ENCODE peak calls at places on chromosomes 13 and 19, in six cellular contexts. K is mammary epithelial cell, C is heart right ventricle, D is sigmoid colon, E is tibial nerve, L is spleen. O is an unnamed sample. For H3K9me3, the result is how much of the 10 kb centered on the place peaks cover.

GRCh38 chr19:44574201-44574950 is 39.0 kb upstream of the IGSF23 start:
- DNase-seq in K (no peak), C (no peak), D (no peak), E (no peak), L (no peak), O (no peak)

GRCh38 chr13:68050746-68051145 is 820.6 kb upstream of the PCDH9 start:
- DNase-seq in K (no peak), C (no peak), D (no peak), E (no peak), L (no peak), O (no peak)

GRCh38 chr19:9913237-9914000 is 22.9 kb downstream of the OLFM2 start:
- DNase-seq in K (no peak), C (no peak), D (no peak), E (no peak), L (peak), O (peak)

GRCh38 chr13:28485551-28485950 is 9.4 kb downstream of the FLT1 start:
- DNase-seq in K (no peak), C (no peak), D (no peak), E (no peak), L (no peak), O (no peak)

GRCh38 chr19:12806242-12807131 is at the start of gene RNASEH2A:
- DNase-seq in K (peak), C (peak), D (peak), E (peak), L (peak), O (peak)

GRCh38 chr13:109783447-109783814 is 3.0 kb downstream of the IRS2 start:
- DNase-seq in K (no peak), C (no peak), D (no peak), E (no peak), L (no peak), O (no peak)

GRCh38 chr19:46955114-46955812 is 64.4 kb upstream of the NPAS1 start:
- DNase-seq in K (no peak), C (no peak), D (no peak), E (no peak), L (no peak), O (no peak)

GRCh38 chr13:112931028-112931934 is 37.7 kb upstream of the MCF2L start:
- DNase-seq in K (peak), C (no peak), D (peak), E (no peak), L (no peak), O (no peak)

GRCh38 chr13:20263393-20264044 is 31.4 kb upstream of the GJB6 start:
- DNase-seq in K (no peak), C (no peak), D (no peak), E (no peak), L (no peak), O (no peak)

GRCh38 chr13:51158923-51159322 is 47.8 kb upstream of the C13orf42 start:
- DNase-seq in K (no peak), C (no peak), D (no peak), E (no peak), L (no peak), O (no peak)

GRCh38 chr13:49292742-49293498 is 45.2 kb downstream of the CDADC1 start:
- DNase-seq in K (no peak), C (peak), D (peak), E (peak), L (no peak), O (no peak)

GRCh38 chr13:97112451-97113152 is 109.5 kb upstream of the MBNL2 start:
- DNase-seq in K (no peak), C (no peak), D (no peak), E (no peak), L (no peak), O (no peak)

GRCh38 chr19:38190061-38190460 is 34.0 kb downstream of the DPF1 start:
- DNase-seq in K (no peak), C (no peak), D (no peak), E (no peak), L (no peak), O (no peak)

GRCh38 chr13:83753912-83754624 is 128.2 kb downstream of the SLITRK1 start:
- DNase-seq in K (peak), C (no peak), D (no peak), E (no peak), L (no peak), O (peak)

GRCh38 chr19:46481947-46482346 is 10.6 kb upstream of the PNMA8A start:
- DNase-seq in K (no peak), C (no peak), D (peak), E (peak), L (no peak), O (peak)

GRCh38 chr19:23867895-23868294 is 46.8 kb upstream of the ZNF726 start:
- DNase-seq in K (no peak), C (no peak), D (no peak), E (no peak), L (no peak), O (no peak)

GRCh38 chr13:42808572-42808971 is 27.2 kb downstream of the FAM216B start:
- DNase-seq in K (peak), C (no peak), D (no peak), E (no peak), L (no peak), O (no peak)

GRCh38 chr19:32392142-32392541 is 13.4 kb upstream of the DPY19L3 start:
- DNase-seq in K (no peak), C (no peak), D (no peak), E (no peak), L (no peak), O (no peak)

GRCh38 chr19:38317104-38317612 is 1.4 kb upstream of the YIF1B start:
- DNase-seq in K (no peak), C (no peak), D (no peak), E (no peak), L (peak), O (no peak)

GRCh38 chr13:43285891-43286602 is 262.7 kb downstream of the DNAJC15 start:
- DNase-seq in K (no peak), C (no peak), D (no peak), E (no peak), L (no peak), O (no peak)

GRCh38 chr19:17522988-17523872 is 11.8 kb downstream of the PGLS start:
- DNase-seq in K (no peak), C (peak), D (peak), E (peak), L (peak), O (peak)

GRCh38 chr19:13044160-13044853 is 49.0 kb downstream of the NFIX start:
- DNase-seq in K (peak), C (peak), D (no peak), E (no peak), L (no peak), O (no peak)

GRCh38 chr19:41774515-41774980 is 19.2 kb downstream of the CEACAM6 start:
- DNase-seq in K (peak), C (no peak), D (no peak), E (no peak), L (no peak), O (no peak)

GRCh38 chr13:49220035-49220855 is at the start of gene MLNR:
- DNase-seq in K (peak), C (peak), D (no peak), E (no peak), L (peak), O (peak)

GRCh38 chr13:38902551-38902950 is 88.1 kb downstream of the STOML3 start:
- DNase-seq in K (peak), C (no peak), D (no peak), E (no peak), L (no peak), O (no peak)

GRCh38 chr19:1355974-1356865 is 27.5 kb upstream of the NDUFS7 start:
- DNase-seq in K (no peak), C (no peak), D (no peak), E (no peak), L (no peak), O (no peak)

GRCh38 chr13:110913322-110913721 is 1.5 kb downstream of the ANKRD10 start:
- DNase-seq in K (peak), C (no peak), D (no peak), E (no peak), L (no peak), O (no peak)

GRCh38 chr13:102897371-102898138 is 51.7 kb downstream of the ERCC5 start:
- DNase-seq in K (no peak), C (peak), D (no peak), E (no peak), L (no peak), O (no peak)

GRCh38 chr19:30091856-30092255 is 149.8 kb downstream of the URI1 start:
- DNase-seq in K (no peak), C (no peak), D (no peak), E (no peak), L (peak), O (no peak)

GRCh38 chr13:80306573-80306972 is 34.4 kb downstream of the SPRY2 start:
- DNase-seq in K (no peak), C (no peak), D (no peak), E (no peak), L (no peak), O (no peak)

GRCh38 chr19:3653865-3654513 is 27.4 kb upstream of the CACTIN start:
- DNase-seq in K (no peak), C (no peak), D (no peak), E (no peak), L (no peak), O (no peak)

GRCh38 chr13:23610187-23610576 is 40.0 kb downstream of the TNFRSF19 start:
- DNase-seq in K (no peak), C (peak), D (no peak), E (no peak), L (no peak), O (no peak)

GRCh38 chr13:23609414-23610186 is 39.4 kb downstream of the TNFRSF19 start:
- DNase-seq in K (no peak), C (no peak), D (no peak), E (peak), L (no peak), O (no peak)

GRCh38 chr13:23608138-23608537 is 37.9 kb downstream of the TNFRSF19 start:
- DNase-seq in K (no peak), C (no peak), D (no peak), E (no peak), L (no peak), O (no peak)

GRCh38 chr13:23610966-23611486 is 40.8 kb downstream of the TNFRSF19 start:
- DNase-seq in K (no peak), C (no peak), D (no peak), E (no peak), L (no peak), O (no peak)

DNA sequence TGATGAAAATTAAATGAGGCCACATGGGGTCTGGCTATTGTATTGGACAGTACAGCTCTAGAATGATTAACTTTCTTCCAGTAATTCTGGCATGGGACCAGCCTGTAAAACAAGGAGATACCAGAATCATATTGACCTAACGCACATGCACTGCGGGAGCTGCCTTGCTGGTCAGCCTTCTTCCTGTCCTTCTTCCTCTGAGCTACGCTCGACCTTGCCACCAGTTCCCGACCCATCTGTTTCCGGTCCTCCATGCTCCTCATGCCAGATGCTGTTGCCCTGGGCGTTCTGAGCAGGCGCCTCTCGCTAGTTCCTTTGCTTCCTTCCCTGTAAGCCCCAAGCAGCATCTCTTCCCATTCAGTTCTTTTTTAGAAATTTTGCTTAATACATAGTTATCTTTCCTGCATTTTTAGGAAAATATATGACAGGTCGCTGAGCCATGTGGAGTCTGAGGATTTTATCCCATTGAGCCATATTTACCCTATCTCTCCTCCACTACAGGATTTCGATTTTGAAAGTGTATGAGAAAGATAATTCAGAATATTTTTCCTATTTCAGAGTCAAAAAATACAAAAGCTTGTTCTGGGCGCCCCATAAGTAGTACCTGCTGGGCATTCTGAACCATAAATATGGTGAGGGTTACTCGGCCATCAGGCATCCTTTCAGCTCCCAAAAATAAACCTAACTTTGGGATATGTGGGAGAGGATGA is 38.6 kb downstream of the TNFRSF19 start:
- DNase-seq in K (no peak), C (peak), D (peak), E (peak), L (peak), O (peak)
- H3K4me3 ChIP-seq in K (no peak), C (no peak), D (no peak), E (peak), L (no peak), O (peak)

GRCh38 chr19:56823956-56824355 is 16.6 kb downstream of the PEG3 start:
- DNase-seq in K (no peak), C (no peak), D (no peak), E (no peak), L (no peak), O (no peak)
- H3K9me3 ChIP-seq in K (under half), C (under half), D (under half), E (under half), L (under half), O (under half)

GRCh38 chr19:15196683-15197005 is 4.2 kb downstream of the NOTCH3 start:
- DNase-seq in K (no peak), C (no peak), D (no peak), E (no peak), L (no peak), O (no peak)
- H3K4me3 ChIP-seq in K (no peak), C (peak), D (no peak), E (peak), L (no peak), O (no peak)

DNA sequence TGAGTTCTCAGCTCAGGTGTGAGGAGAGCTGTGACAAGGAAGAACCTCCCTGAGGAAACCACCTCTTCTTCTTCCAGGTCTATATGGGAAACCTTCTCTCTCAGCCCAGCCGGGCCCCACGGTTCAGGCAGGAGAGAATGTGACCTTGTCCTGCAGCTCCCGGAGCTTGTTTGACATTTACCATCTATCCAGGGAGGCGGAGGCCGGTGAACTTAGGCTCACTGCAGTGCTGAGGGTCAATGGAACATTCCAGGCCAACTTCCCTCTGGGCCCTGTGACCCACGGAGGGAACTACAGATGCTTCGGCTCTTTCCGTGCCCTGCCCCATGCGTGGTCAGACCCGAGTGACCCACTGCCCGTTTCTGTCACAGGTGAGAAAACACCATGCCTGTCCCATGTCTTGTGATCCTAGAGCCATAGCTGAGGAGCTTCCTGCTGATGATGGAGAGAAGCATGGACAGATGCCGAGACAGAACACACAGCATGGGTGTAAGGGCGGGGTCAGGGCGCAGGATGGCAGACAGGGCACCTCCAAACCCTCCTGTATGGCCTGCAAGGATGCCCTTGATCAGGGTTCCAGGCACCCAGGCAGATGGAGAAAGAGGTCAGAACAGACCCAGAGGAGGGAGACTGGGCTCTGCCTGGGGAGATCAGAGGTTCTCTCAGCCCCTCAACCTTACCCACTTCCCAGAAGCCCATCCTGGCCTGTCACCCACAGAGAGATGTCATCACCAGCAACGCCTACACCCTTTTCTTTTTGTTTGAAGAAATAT is 5.4 kb downstream of the KIR3DL3 start:
- DNase-seq in K (no peak), C (no peak), D (no peak), E (no peak), L (no peak), O (no peak)
- H3K9me3 ChIP-seq in K (under half), C (under half), D (under half), E (under half), L (under half), O (under half)

GRCh38 chr19:34269968-34270621 is 15.7 kb downstream of the GARRE1 start:
- DNase-seq in K (peak), C (peak), D (peak), E (peak), L (peak), O (peak)
- H3K4me3 ChIP-seq in K (no peak), C (no peak), D (no peak), E (no peak), L (no peak), O (peak)

GRCh38 chr19:36915992-36916830 is at the start of the genes ZNF568 and ZNF829:
- DNase-seq in K (peak), C (peak), D (peak), E (peak), L (peak), O (peak)

GRCh38 chr19:36918090-36918489 is 2.0 kb downstream of the ZNF568 start:
- DNase-seq in K (no peak), C (no peak), D (no peak), E (no peak), L (no peak), O (no peak)

DNA sequence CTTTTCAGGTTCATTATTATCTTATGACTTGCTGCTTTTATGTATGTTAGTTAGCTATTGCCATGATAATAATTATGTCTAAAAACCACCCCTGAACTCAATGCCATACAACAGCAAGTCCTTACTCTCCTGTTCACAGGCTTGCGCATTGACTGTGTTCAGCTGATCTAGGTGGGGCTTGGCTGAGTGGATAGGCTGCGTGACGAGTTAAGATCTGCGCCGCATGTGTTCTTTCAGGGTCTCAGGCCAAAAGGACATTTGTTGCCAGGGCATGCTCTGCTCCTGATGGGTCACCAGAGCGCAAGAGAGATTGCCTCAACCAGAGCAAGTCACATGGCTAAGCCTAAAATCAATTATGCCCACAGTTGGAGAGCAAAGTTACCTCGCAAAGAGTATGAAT is 859 bp downstream of the ZNF568 start:
- DNase-seq in K (peak), C (no peak), D (no peak), E (no peak), L (no peak), O (no peak)
- H3K9me3 ChIP-seq in K (under half), C (half or more), D (under half), E (under half), L (under half), O (under half)

GRCh38 chr13:40558656-40559055 is 107.8 kb downstream of the FOXO1 start:
- DNase-seq in K (no peak), C (no peak), D (no peak), E (no peak), L (no peak), O (no peak)
- H3K4me3 ChIP-seq in K (no peak), C (no peak), D (no peak), E (no peak), L (no peak), O (no peak)

DNA sequence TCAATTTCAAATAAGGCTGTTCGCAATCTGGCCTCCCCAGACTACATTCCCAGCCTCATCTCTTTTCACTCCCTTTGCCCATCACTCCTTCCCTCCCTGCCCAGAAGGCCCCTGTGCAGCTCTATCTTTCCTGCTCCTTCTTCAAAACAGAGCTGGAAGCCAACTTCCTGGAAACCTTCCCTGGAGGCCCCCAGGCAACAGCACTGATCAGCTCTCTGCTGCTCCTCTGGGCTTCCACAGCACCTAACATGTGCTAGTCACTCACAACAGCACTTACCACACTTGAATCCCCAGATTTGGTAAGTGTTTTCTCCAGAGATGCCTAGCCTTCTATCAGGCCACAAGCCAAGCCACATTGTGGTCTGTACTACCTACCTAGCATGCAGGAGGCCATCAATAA is 9.5 kb downstream of the SMAD9 start:
- DNase-seq in K (no peak), C (no peak), D (no peak), E (no peak), L (no peak), O (no peak)
- H3K9me3 ChIP-seq in K (under half), C (under half), D (under half), E (under half), L (under half), O (under half)